ENCODE peak calls at places on chromosomes 4 and X, in eight cellular contexts. One of them, this sample, is unnamed.

GRCh38 chrX:47047989-47048388 is 30.3 kb upstream of the RGN start:
- DNase-seq in substantia nigra: no peak
- DNase-seq in AG09319: no peak
- DNase-seq in NCI-H1092: no peak
- DNase-seq in M059J: no peak
- DNase-seq in GM23338: no peak
- DNase-seq in T-helper 1 cell: no peak
- DNase-seq in ecto neural progenitor cell: no peak
- DNase-seq in this sample: no peak

GRCh38 chr4:130238121-130238520 is 1142.2 kb downstream of the C4orf33 start:
- DNase-seq in M059J: no peak
- DNase-seq in AG09319: no peak
- DNase-seq in ecto neural progenitor cell: no peak
- DNase-seq in T-helper 1 cell: no peak
- DNase-seq in NCI-H1092: no peak
- DNase-seq in GM23338: no peak
- DNase-seq in substantia nigra: no peak
- DNase-seq in this sample: no peak

GRCh38 chr4:98802673-98803286 is 126.2 kb downstream of the EIF4E start:
- DNase-seq in AG09319: no peak
- DNase-seq in GM23338: no peak
- DNase-seq in NCI-H1092: no peak
- DNase-seq in substantia nigra: no peak
- DNase-seq in ecto neural progenitor cell: no peak
- DNase-seq in M059J: no peak
- DNase-seq in T-helper 1 cell: no peak
- DNase-seq in this sample: no peak

GRCh38 chr4:94500696-94501095 is 49.0 kb downstream of the PDLIM5 start:
- DNase-seq in NCI-H1092: no peak
- DNase-seq in M059J: no peak
- DNase-seq in T-helper 1 cell: no peak
- DNase-seq in GM23338: no peak
- DNase-seq in AG09319: no peak
- DNase-seq in ecto neural progenitor cell: no peak
- DNase-seq in substantia nigra: no peak
- DNase-seq in this sample: no peak

GRCh38 chrX:79325263-79325958 is 41.7 kb downstream of the ITM2A start:
- DNase-seq in M059J: no peak
- DNase-seq in AG09319: no peak
- DNase-seq in GM23338: peak
- DNase-seq in T-helper 1 cell: peak
- DNase-seq in ecto neural progenitor cell: no peak
- DNase-seq in substantia nigra: no peak
- DNase-seq in NCI-H1092: no peak
- DNase-seq in this sample: no peak

GRCh38 chrX:25154168-25154567 is 138.4 kb upstream of the ARX start:
- DNase-seq in GM23338: no peak
- DNase-seq in NCI-H1092: no peak
- DNase-seq in T-helper 1 cell: no peak
- DNase-seq in M059J: no peak
- DNase-seq in AG09319: no peak
- DNase-seq in ecto neural progenitor cell: no peak
- DNase-seq in substantia nigra: no peak
- DNase-seq in this sample: no peak

GRCh38 chr4:19358015-19358414 is 893.7 kb upstream of the SLIT2 start:
- DNase-seq in T-helper 1 cell: no peak
- DNase-seq in NCI-H1092: no peak
- DNase-seq in GM23338: no peak
- DNase-seq in ecto neural progenitor cell: no peak
- DNase-seq in substantia nigra: no peak
- DNase-seq in M059J: no peak
- DNase-seq in AG09319: no peak
- DNase-seq in this sample: peak

GRCh38 chrX:3651272-3651671 is 62.2 kb downstream of the PRKX start:
- DNase-seq in GM23338: peak
- DNase-seq in substantia nigra: no peak
- DNase-seq in AG09319: peak
- DNase-seq in ecto neural progenitor cell: no peak
- DNase-seq in NCI-H1092: peak
- DNase-seq in M059J: peak
- DNase-seq in T-helper 1 cell: no peak
- DNase-seq in this sample: peak

GRCh38 chrX:22060451-22060940 is 28.4 kb downstream of the PHEX start:
- DNase-seq in AG09319: no peak
- DNase-seq in T-helper 1 cell: no peak
- DNase-seq in GM23338: no peak
- DNase-seq in ecto neural progenitor cell: no peak
- DNase-seq in substantia nigra: no peak
- DNase-seq in NCI-H1092: no peak
- DNase-seq in M059J: no peak
- DNase-seq in this sample: peak

GRCh38 chrX:120109378-120109777 is 6.3 kb downstream of the RHOXF1 start:
- DNase-seq in substantia nigra: no peak
- DNase-seq in GM23338: no peak
- DNase-seq in T-helper 1 cell: no peak
- DNase-seq in NCI-H1092: no peak
- DNase-seq in AG09319: no peak
- DNase-seq in M059J: no peak
- DNase-seq in ecto neural progenitor cell: no peak
- DNase-seq in this sample: no peak

GRCh38 chr4:40672528-40673522 is 43.2 kb upstream of the RBM47 start:
- DNase-seq in GM23338: peak
- DNase-seq in M059J: peak
- DNase-seq in ecto neural progenitor cell: peak
- DNase-seq in substantia nigra: no peak
- DNase-seq in T-helper 1 cell: no peak
- DNase-seq in AG09319: peak
- DNase-seq in NCI-H1092: no peak
- DNase-seq in this sample: peak

GRCh38 chrX:118541482-118541881 is 45.9 kb downstream of the DOCK11 start:
- DNase-seq in T-helper 1 cell: no peak
- DNase-seq in GM23338: no peak
- DNase-seq in M059J: no peak
- DNase-seq in ecto neural progenitor cell: no peak
- DNase-seq in substantia nigra: no peak
- DNase-seq in NCI-H1092: no peak
- DNase-seq in AG09319: no peak
- DNase-seq in this sample: no peak

GRCh38 chrX:154098551-154098950 is 1.0 kb upstream of the MECP2 start:
- DNase-seq in T-helper 1 cell: no peak
- DNase-seq in NCI-H1092: peak
- DNase-seq in GM23338: no peak
- DNase-seq in substantia nigra: no peak
- DNase-seq in ecto neural progenitor cell: no peak
- DNase-seq in M059J: no peak
- DNase-seq in AG09319: no peak
- DNase-seq in this sample: no peak

GRCh38 chr4:100493756-100494155 is 24.1 kb downstream of the EMCN start:
- DNase-seq in substantia nigra: no peak
- DNase-seq in AG09319: no peak
- DNase-seq in ecto neural progenitor cell: no peak
- DNase-seq in T-helper 1 cell: no peak
- DNase-seq in M059J: peak
- DNase-seq in NCI-H1092: no peak
- DNase-seq in GM23338: no peak
- DNase-seq in this sample: peak

GRCh38 chrX:2710041-2710471 is 19.0 kb downstream of the CD99 start:
- DNase-seq in AG09319: no peak
- DNase-seq in substantia nigra: no peak
- DNase-seq in M059J: peak
- DNase-seq in GM23338: no peak
- DNase-seq in NCI-H1092: no peak
- DNase-seq in T-helper 1 cell: no peak
- DNase-seq in ecto neural progenitor cell: no peak
- DNase-seq in this sample: peak

GRCh38 chr4:127355738-127356137 is 277.0 kb upstream of the INTU start:
- DNase-seq in T-helper 1 cell: no peak
- DNase-seq in AG09319: no peak
- DNase-seq in GM23338: no peak
- DNase-seq in M059J: peak
- DNase-seq in ecto neural progenitor cell: no peak
- DNase-seq in NCI-H1092: no peak
- DNase-seq in substantia nigra: no peak
- DNase-seq in this sample: no peak

GRCh38 chr4:131534944-131535640 is 1614.0 kb upstream of the PCDH10 start:
- DNase-seq in substantia nigra: no peak
- DNase-seq in M059J: no peak
- DNase-seq in GM23338: no peak
- DNase-seq in T-helper 1 cell: no peak
- DNase-seq in AG09319: no peak
- DNase-seq in NCI-H1092: no peak
- DNase-seq in ecto neural progenitor cell: no peak
- DNase-seq in this sample: peak

GRCh38 chrX:53239474-53239873 is 14.5 kb upstream of the KDM5C start:
- DNase-seq in ecto neural progenitor cell: no peak
- DNase-seq in M059J: peak
- DNase-seq in substantia nigra: no peak
- DNase-seq in T-helper 1 cell: no peak
- DNase-seq in AG09319: no peak
- DNase-seq in GM23338: peak
- DNase-seq in NCI-H1092: no peak
- DNase-seq in this sample: no peak

GRCh38 chr4:725368-726234 is 20.0 kb downstream of the PCGF3 start:
- DNase-seq in NCI-H1092: no peak
- DNase-seq in ecto neural progenitor cell: no peak
- DNase-seq in GM23338: no peak
- DNase-seq in M059J: no peak
- DNase-seq in substantia nigra: no peak
- DNase-seq in AG09319: no peak
- DNase-seq in T-helper 1 cell: no peak
- DNase-seq in this sample: no peak

GRCh38 chr4:7196731-7197130 is 4.4 kb downstream of the SORCS2 start:
- DNase-seq in ecto neural progenitor cell: peak
- DNase-seq in T-helper 1 cell: no peak
- DNase-seq in GM23338: no peak
- DNase-seq in AG09319: no peak
- DNase-seq in substantia nigra: no peak
- DNase-seq in M059J: no peak
- DNase-seq in NCI-H1092: no peak
- DNase-seq in this sample: no peak

This sample was measured in renal cortical epithelial cell.